ENCODE peak calls at places on chromosomes 4 and X, in nine cellular contexts. H, C, A, S, G, P, Q, U and N are unnamed samples.

GRCh38 chr4:7933631-7934510 is 5.8 kb downstream of the AFAP1 start:
- DNase-seq in H (no peak), C (no peak), A (no peak), S (no peak), G (no peak), P (no peak), Q (no peak), U (no peak), N (no peak)

GRCh38 chr4:181958435-181958834 is 284.8 kb upstream of the TENM3 start:
- DNase-seq in H (no peak), C (no peak), A (no peak), S (no peak), G (no peak), P (no peak), Q (no peak), U (no peak), N (no peak)

GRCh38 chr4:95728145-95728544 is 111.7 kb upstream of the PDHA2 start:
- DNase-seq in H (no peak), C (no peak), A (peak; percentile 11), S (no peak), G (no peak), P (no peak), Q (peak; percentile 35), U (no peak), N (no peak)

GRCh38 chr4:76886214-76886613 is 11.7 kb downstream of the SOWAHB start:
- DNase-seq in H (no peak), C (no peak), A (no peak), S (no peak), G (no peak), P (no peak), Q (no peak), U (no peak), N (no peak)

GRCh38 chrX:130575831-130576404 is 174.1 kb downstream of the RBMX2 start:
- DNase-seq in H (no peak), C (peak; percentile 18), A (peak; percentile 54), S (peak; percentile 51), G (no peak), P (peak; percentile 4), Q (peak; percentile 11), U (peak; percentile 38), N (peak; percentile 27)

GRCh38 chr4:673349-674091 is 556 bp downstream of the ATP5ME start:
- DNase-seq in H (no peak), C (peak; percentile 34), A (no peak), S (no peak), G (no peak), P (no peak), Q (peak; percentile 14), U (no peak), N (no peak)

GRCh38 chr4:41256131-41256739 is 493 bp upstream of the UCHL1 start:
- DNase-seq in H (no peak), C (no peak), A (peak; percentile 70), S (peak; percentile 37), G (no peak), P (no peak), Q (no peak), U (no peak), N (peak; percentile 43)

GRCh38 chr4:6752486-6752829 is 30.1 kb upstream of the KIAA0232 start:
- DNase-seq in H (peak; percentile 23), C (no peak), A (no peak), S (no peak), G (no peak), P (no peak), Q (no peak), U (no peak), N (no peak)

GRCh38 chr4:40379248-40379647 is 44.1 kb downstream of the CHRNA9 start:
- DNase-seq in H (no peak), C (no peak), A (no peak), S (no peak), G (no peak), P (no peak), Q (no peak), U (no peak), N (peak; percentile 7)

GRCh38 chrX:135892781-135893180 is 463 bp downstream of the CT45A10 start:
- DNase-seq in H (no peak), C (no peak), A (no peak), S (no peak), G (no peak), P (no peak), Q (no peak), U (no peak), N (no peak)

GRCh38 chr4:26861434-26862186 is 969 bp downstream of the STIM2 start:
- DNase-seq in H (peak; percentile 42), C (peak; percentile 79), A (peak; percentile 68), S (peak; percentile 41), G (peak; percentile 94), P (no peak), Q (peak; percentile 46), U (peak; percentile 85), N (peak; percentile 72)

GRCh38 chrX:45537936-45538335 is 337.3 kb upstream of the DIPK2B start:
- DNase-seq in H (no peak), C (no peak), A (no peak), S (no peak), G (no peak), P (no peak), Q (no peak), U (no peak), N (no peak)

GRCh38 chr4:7194251-7195137 is 2.2 kb downstream of the SORCS2 start:
- DNase-seq in H (peak; percentile 24), C (peak; percentile 32), A (no peak), S (peak; percentile 55), G (peak; percentile 20), P (no peak), Q (no peak), U (peak; percentile 31), N (peak; percentile 66)

GRCh38 chrX:6095469-6095868 is 133.2 kb downstream of the NLGN4X start:
- DNase-seq in H (no peak), C (no peak), A (no peak), S (peak; percentile 0), G (no peak), P (no peak), Q (no peak), U (no peak), N (no peak)

GRCh38 chrX:149870840-149871239 is 10.1 kb upstream of the MAGEA8 start:
- DNase-seq in H (no peak), C (no peak), A (no peak), S (no peak), G (no peak), P (no peak), Q (no peak), U (no peak), N (no peak)

GRCh38 chr4:151432654-151433053 is 23.7 kb downstream of the FHIP1A start:
- DNase-seq in H (no peak), C (no peak), A (no peak), S (no peak), G (no peak), P (no peak), Q (no peak), U (no peak), N (no peak)

GRCh38 chrX:123860983-123861382 is 1.1 kb downstream of the XIAP start:
- DNase-seq in H (no peak), C (no peak), A (peak; percentile 46), S (no peak), G (no peak), P (no peak), Q (no peak), U (no peak), N (peak; percentile 6)

GRCh38 chrX:154607370-154607769 is 11.7 kb downstream of the CTAG1B start:
- DNase-seq in H (no peak), C (no peak), A (no peak), S (no peak), G (no peak), P (no peak), Q (no peak), U (no peak), N (peak; percentile 25)

GRCh38 chr4:69489856-69490255 is 5.8 kb downstream of the UGT2B4 start:
- DNase-seq in H (no peak), C (no peak), A (peak; percentile 42), S (no peak), G (no peak), P (no peak), Q (no peak), U (no peak), N (no peak)

GRCh38 chr4:109375778-109376414 is 57.7 kb upstream of the SEC24B start:
- DNase-seq in H (no peak), C (no peak), A (no peak), S (no peak), G (no peak), P (no peak), Q (no peak), U (no peak), N (no peak)

GRCh38 chr4:23967281-23967680 is 77.4 kb upstream of the PPARGC1A start:
- DNase-seq in H (no peak), C (no peak), A (no peak), S (no peak), G (no peak), P (no peak), Q (no peak), U (no peak), N (no peak)

GRCh38 chrX:13805241-13805640 is 11.7 kb downstream of the GPM6B start:
- DNase-seq in H (no peak), C (no peak), A (no peak), S (no peak), G (no peak), P (no peak), Q (no peak), U (no peak), N (no peak)